ENCODE peak calls at places on chromosomes 13 and 19, in ten cellular contexts. H is GM12878, K is heart right ventricle, E is colonic mucosa, Q is stomach, I is AG04449, L is OCI-LY7, F is dorsolateral prefrontal cortex, Y is brain microvascular endothelial cell, W is Peyer's patch. R is an unnamed sample.

GRCh38 chr19:5880604-5881078 is 10.3 kb upstream of the FUT5 start:
- DNase-seq in L (no peak), F (no peak), Y (peak; percentile 56), H (no peak), W (no peak), E (peak; percentile 44), I (peak; percentile 54), K (peak; percentile 75), Q (no peak), R (no peak)

GRCh38 chr19:53844849-53845246 is 20.7 kb upstream of the NLRP12 start:
- DNase-seq in I (no peak), L (no peak), H (no peak), F (no peak), W (no peak), K (no peak), E (no peak), Y (no peak), Q (no peak), R (no peak)

GRCh38 chr19:49560358-49560900 is 19.9 kb downstream of the NOSIP start:
- DNase-seq in E (no peak), W (peak; percentile 55), Y (no peak), I (no peak), Q (no peak), L (no peak), H (no peak), F (peak; percentile 45), K (peak; percentile 45), R (peak; percentile 69)

GRCh38 chr19:35295792-35296462 is 4.0 kb downstream of the MAG start:
- DNase-seq in K (no peak), Y (no peak), Q (no peak), L (peak; percentile 92), H (no peak), W (peak; percentile 69), F (no peak), E (no peak), I (no peak), R (peak; percentile 71)

GRCh38 chr13:106275441-106276032 is 259.9 kb downstream of the EFNB2 start:
- DNase-seq in F (no peak), I (no peak), K (no peak), L (no peak), E (no peak), W (no peak), Q (no peak), H (no peak), Y (no peak), R (no peak)

GRCh38 chr19:2578391-2578826 is 102.5 kb downstream of the GADD45B start:
- DNase-seq in Y (peak; percentile 40), F (no peak), H (no peak), E (peak; percentile 52), W (no peak), I (peak; percentile 44), Q (peak; percentile 55), K (no peak), L (no peak), R (no peak)

GRCh38 chr19:6218497-6219146 is 61.2 kb downstream of the MLLT1 start:
- DNase-seq in K (peak; percentile 88), H (peak; percentile 35), I (no peak), Q (peak; percentile 91), E (peak; percentile 93), L (peak; percentile 83), W (peak; percentile 81), F (peak; percentile 92), Y (peak; percentile 68), R (peak; percentile 93)

GRCh38 chr19:51094696-51095279 is 12.1 kb upstream of the KLK14 start:
- DNase-seq in Q (peak; percentile 45), W (no peak), Y (no peak), L (peak; percentile 52), K (no peak), I (no peak), E (no peak), F (no peak), H (no peak), R (peak; percentile 48)

GRCh38 chr13:108368240-108368898 is 98.9 kb downstream of the TNFSF13B start:
- DNase-seq in I (no peak), L (no peak), W (no peak), H (no peak), E (no peak), K (no peak), Y (no peak), Q (no peak), F (no peak), R (no peak)

GRCh38 chr13:105464249-105464648 is 1071.2 kb downstream of the EFNB2 start:
- DNase-seq in E (no peak), H (no peak), W (no peak), K (no peak), I (no peak), F (no peak), Y (peak; percentile 69), Q (no peak), L (no peak), R (no peak)

GRCh38 chr19:49827034-49827433 is 8.9 kb downstream of the MED25 start:
- DNase-seq in Y (no peak), E (no peak), K (no peak), H (no peak), Q (no peak), L (no peak), I (no peak), F (no peak), W (no peak), R (no peak)

GRCh38 chr13:75745387-75745786 is 109.3 kb downstream of the LMO7 start:
- DNase-seq in W (no peak), F (no peak), I (no peak), H (no peak), Y (no peak), L (no peak), K (no peak), Q (no peak), E (no peak), R (no peak)

DNA sequence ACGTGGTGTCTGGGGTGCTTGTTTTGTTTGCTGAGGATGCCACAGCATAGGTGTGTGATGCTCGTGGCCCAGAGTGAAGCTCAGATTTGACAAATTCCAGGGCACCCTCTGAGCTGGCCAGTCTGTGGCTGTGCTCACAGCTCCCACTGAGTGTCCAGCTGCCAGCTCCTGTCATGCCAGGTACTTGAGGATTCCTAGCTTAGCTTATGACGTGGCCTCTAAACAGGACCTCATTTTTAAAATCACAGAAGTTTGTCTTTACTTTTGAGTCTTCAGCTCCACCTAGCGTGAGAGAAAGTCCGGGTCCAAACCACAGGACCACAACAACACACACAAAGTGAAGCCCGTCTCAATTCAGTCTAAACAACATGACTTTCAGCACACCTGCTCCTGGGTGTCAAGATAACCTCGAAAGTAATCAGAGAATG is 117.3 kb downstream of the RAB20 start:
- DNase-seq in K (no peak), Q (no peak), L (no peak), Y (peak; percentile 67), W (peak; percentile 40), I (no peak), H (no peak), E (no peak), F (no peak), R (no peak)
- TF ChIP-seq CTCF in K (no peak), Q (no peak), L (peak; percentile 40), Y (peak; percentile 61), W (peak; percentile 26), I (no peak), H (peak; percentile 44), E (no peak), F (peak; percentile 42), R (no peak)

GRCh38 chr19:12997967-12998940 is 3.0 kb downstream of the NFIX start:
- DNase-seq in H (no peak), E (no peak), K (no peak), W (no peak), Q (no peak), Y (no peak), F (no peak), I (no peak), L (no peak), R (no peak)

GRCh38 chr19:12994701-12995595 is at the start of gene NFIX:
- DNase-seq in L (peak; percentile 28), W (peak; percentile 59), I (no peak), H (no peak), Y (no peak), E (peak; percentile 71), K (peak; percentile 77), Q (peak; percentile 78), F (no peak), R (peak; percentile 60)

GRCh38 chr19:12995596-12996541 is 594 bp downstream of the NFIX start:
- DNase-seq in W (no peak), Y (no peak), I (no peak), Q (no peak), K (peak; percentile 61), E (peak; percentile 59), F (no peak), H (no peak), L (no peak), R (no peak)

GRCh38 chr19:12997225-12997966 is 2.1 kb downstream of the NFIX start:
- DNase-seq in F (no peak), H (no peak), K (no peak), I (no peak), W (no peak), E (no peak), Y (no peak), Q (no peak), L (no peak), R (no peak)

DNA sequence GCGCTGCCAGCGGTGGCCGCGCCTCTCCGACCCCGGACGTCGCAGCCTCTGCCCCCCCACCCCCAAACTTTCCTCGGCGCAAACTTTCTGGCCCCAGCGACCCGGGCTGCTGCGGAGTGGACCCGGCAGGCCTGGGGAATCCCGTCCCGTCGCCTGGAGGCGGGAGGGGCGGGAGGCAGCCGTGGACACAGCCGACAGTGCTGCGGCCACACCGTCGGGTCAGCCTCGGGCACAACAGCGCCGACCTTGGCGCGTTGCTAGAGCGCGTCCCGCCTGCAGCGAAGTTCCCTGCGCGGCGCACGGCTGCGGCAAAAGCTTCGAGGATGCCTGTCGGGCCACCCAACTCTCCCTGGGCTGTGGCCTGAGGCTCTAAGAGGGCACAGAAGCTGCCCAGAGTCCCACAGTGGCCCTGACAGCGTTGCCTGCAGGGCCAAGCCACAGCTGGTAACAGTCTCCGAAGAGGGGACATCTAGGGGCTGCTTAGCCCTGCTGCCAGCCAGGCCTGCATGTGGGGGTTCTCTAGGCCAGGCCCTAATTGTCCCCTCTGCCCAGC is 1.3 kb downstream of the NFIX start:
- DNase-seq in W (no peak), F (no peak), E (no peak), I (no peak), K (peak; percentile 40), L (no peak), Q (peak; percentile 62), H (no peak), Y (no peak), R (no peak)
- TF ChIP-seq CTCF in W (no peak), F (peak; percentile 11), E (no peak), I (no peak), K (no peak), L (no peak), Q (no peak), H (no peak), Y (no peak), R (no peak)

DNA sequence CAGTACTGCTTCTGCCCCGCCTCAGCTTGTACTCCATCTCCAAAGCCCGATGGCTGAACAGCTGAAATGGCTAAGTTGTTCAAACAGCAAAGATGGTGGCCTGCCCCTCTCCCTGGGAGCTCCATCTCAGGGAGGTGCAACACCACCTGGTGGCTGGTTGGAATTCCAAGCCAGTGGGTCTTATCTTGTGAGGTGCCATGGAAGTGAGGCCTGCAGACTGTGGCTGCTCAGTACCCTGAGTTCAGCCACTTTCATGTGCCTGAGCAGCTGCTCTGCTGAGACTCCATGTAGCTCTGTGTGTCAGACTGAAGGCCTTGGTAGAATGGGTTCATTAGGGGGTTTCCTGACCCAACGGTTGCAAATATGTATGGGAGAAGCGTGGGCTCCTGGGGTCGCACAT is 67.3 kb upstream of the SPRY2 start:
- DNase-seq in K (no peak), Y (no peak), W (no peak), Q (no peak), H (no peak), I (no peak), E (no peak), L (no peak), F (no peak), R (peak; percentile 10)
- TF ChIP-seq CTCF in K (no peak), Y (peak; percentile 18), W (no peak), Q (no peak), H (no peak), I (no peak), E (no peak), L (no peak), F (no peak), R (no peak)

GRCh38 chr19:14686411-14686810 is 3.4 kb upstream of the ZNF333 start:
- DNase-seq in E (no peak), W (peak; percentile 25), Y (no peak), H (no peak), L (peak; percentile 69), Q (no peak), I (no peak), K (no peak), F (no peak), R (peak; percentile 49)
- TF ChIP-seq CTCF in E (no peak), W (peak; percentile 41), Y (peak; percentile 42), H (peak; percentile 24), L (peak; percentile 85), Q (no peak), I (no peak), K (no peak), F (no peak), R (peak; percentile 80)

R was measured in activated CD8-positive, alpha-beta T cell treated with anti-CD3 and anti-CD28 coated beads for 36 hours.